ENCODE peak calls at places on chromosomes 12 and 14, in six cellular contexts. One of them, this sample, is unnamed.

GRCh38 chr14:92607702-92608429 is 94.3 kb downstream of the RIN3 start:
- DNase-seq in lung: no peak
- DNase-seq in cardiac fibroblast: peak
- DNase-seq in NCI-H2081: no peak
- DNase-seq in activated T-helper 1 cell treated with anti-CD3 and anti-CD28 coated beads, Interleukin-12 subunit alpha, Interleukin-12 subunit beta, Interleukin-2, Interleukin-4 antibody, amounts not matched to agents 30 ng/mL and 10 ng/mL and 1 ng/mL, durations not matched to agents 14 hours and 24 hours and 36 hours: no peak
- DNase-seq in progenitor cell of endocrine pancreas: no peak
- DNase-seq in this sample: no peak

GRCh38 chr12:32025906-32026305 is 66.7 kb downstream of the RESF1 start:
- DNase-seq in activated T-helper 1 cell treated with anti-CD3 and anti-CD28 coated beads, Interleukin-12 subunit alpha, Interleukin-12 subunit beta, Interleukin-2, Interleukin-4 antibody, amounts not matched to agents 30 ng/mL and 10 ng/mL and 1 ng/mL, durations not matched to agents 14 hours and 24 hours and 36 hours: peak
- DNase-seq in lung: no peak
- DNase-seq in cardiac fibroblast: no peak
- DNase-seq in NCI-H2081: no peak
- DNase-seq in progenitor cell of endocrine pancreas: no peak
- DNase-seq in this sample: no peak

GRCh38 chr14:71324767-71325272 is 417.6 kb downstream of the PCNX1 start:
- DNase-seq in activated T-helper 1 cell treated with anti-CD3 and anti-CD28 coated beads, Interleukin-12 subunit alpha, Interleukin-12 subunit beta, Interleukin-2, Interleukin-4 antibody, amounts not matched to agents 30 ng/mL and 10 ng/mL and 1 ng/mL, durations not matched to agents 14 hours and 24 hours and 36 hours: peak
- DNase-seq in cardiac fibroblast: peak
- DNase-seq in progenitor cell of endocrine pancreas: no peak
- DNase-seq in NCI-H2081: no peak
- DNase-seq in lung: no peak
- DNase-seq in this sample: no peak

GRCh38 chr12:131860472-131861260 is 32.5 kb downstream of the MMP17 start:
- DNase-seq in NCI-H2081: peak
- DNase-seq in progenitor cell of endocrine pancreas: no peak
- DNase-seq in lung: peak
- DNase-seq in activated T-helper 1 cell treated with anti-CD3 and anti-CD28 coated beads, Interleukin-12 subunit alpha, Interleukin-12 subunit beta, Interleukin-2, Interleukin-4 antibody, amounts not matched to agents 30 ng/mL and 10 ng/mL and 1 ng/mL, durations not matched to agents 14 hours and 24 hours and 36 hours: no peak
- DNase-seq in cardiac fibroblast: peak
- DNase-seq in this sample: no peak

GRCh38 chr12:117025481-117026151 is 73.6 kb downstream of the TESC start:
- DNase-seq in activated T-helper 1 cell treated with anti-CD3 and anti-CD28 coated beads, Interleukin-12 subunit alpha, Interleukin-12 subunit beta, Interleukin-2, Interleukin-4 antibody, amounts not matched to agents 30 ng/mL and 10 ng/mL and 1 ng/mL, durations not matched to agents 14 hours and 24 hours and 36 hours: peak
- DNase-seq in lung: peak
- DNase-seq in progenitor cell of endocrine pancreas: peak
- DNase-seq in cardiac fibroblast: peak
- DNase-seq in NCI-H2081: peak
- DNase-seq in this sample: peak

GRCh38 chr14:36773558-36773957 is 111.9 kb downstream of the PAX9 start:
- DNase-seq in progenitor cell of endocrine pancreas: no peak
- DNase-seq in cardiac fibroblast: peak
- DNase-seq in lung: no peak
- DNase-seq in activated T-helper 1 cell treated with anti-CD3 and anti-CD28 coated beads, Interleukin-12 subunit alpha, Interleukin-12 subunit beta, Interleukin-2, Interleukin-4 antibody, amounts not matched to agents 30 ng/mL and 10 ng/mL and 1 ng/mL, durations not matched to agents 14 hours and 24 hours and 36 hours: no peak
- DNase-seq in NCI-H2081: no peak
- DNase-seq in this sample: no peak

GRCh38 chr14:100440207-100440631 is 117.1 kb downstream of the SLC25A47 start:
- DNase-seq in NCI-H2081: peak
- DNase-seq in cardiac fibroblast: peak
- DNase-seq in progenitor cell of endocrine pancreas: peak
- DNase-seq in activated T-helper 1 cell treated with anti-CD3 and anti-CD28 coated beads, Interleukin-12 subunit alpha, Interleukin-12 subunit beta, Interleukin-2, Interleukin-4 antibody, amounts not matched to agents 30 ng/mL and 10 ng/mL and 1 ng/mL, durations not matched to agents 14 hours and 24 hours and 36 hours: no peak
- DNase-seq in lung: peak
- DNase-seq in this sample: peak

GRCh38 chr14:61459229-61459628 is 137.8 kb downstream of the PRKCH start:
- DNase-seq in lung: peak
- DNase-seq in cardiac fibroblast: no peak
- DNase-seq in NCI-H2081: no peak
- DNase-seq in progenitor cell of endocrine pancreas: no peak
- DNase-seq in activated T-helper 1 cell treated with anti-CD3 and anti-CD28 coated beads, Interleukin-12 subunit alpha, Interleukin-12 subunit beta, Interleukin-2, Interleukin-4 antibody, amounts not matched to agents 30 ng/mL and 10 ng/mL and 1 ng/mL, durations not matched to agents 14 hours and 24 hours and 36 hours: no peak
- DNase-seq in this sample: no peak

GRCh38 chr12:15629761-15630160 is 159.4 kb downstream of the EPS8 start:
- DNase-seq in NCI-H2081: no peak
- DNase-seq in cardiac fibroblast: peak
- DNase-seq in progenitor cell of endocrine pancreas: no peak
- DNase-seq in lung: no peak
- DNase-seq in activated T-helper 1 cell treated with anti-CD3 and anti-CD28 coated beads, Interleukin-12 subunit alpha, Interleukin-12 subunit beta, Interleukin-2, Interleukin-4 antibody, amounts not matched to agents 30 ng/mL and 10 ng/mL and 1 ng/mL, durations not matched to agents 14 hours and 24 hours and 36 hours: no peak
- DNase-seq in this sample: no peak

GRCh38 chr14:106044949-106045596 is 518.7 kb downstream of the TMEM121 start:
- DNase-seq in NCI-H2081: no peak
- DNase-seq in activated T-helper 1 cell treated with anti-CD3 and anti-CD28 coated beads, Interleukin-12 subunit alpha, Interleukin-12 subunit beta, Interleukin-2, Interleukin-4 antibody, amounts not matched to agents 30 ng/mL and 10 ng/mL and 1 ng/mL, durations not matched to agents 14 hours and 24 hours and 36 hours: peak
- DNase-seq in cardiac fibroblast: peak
- DNase-seq in lung: no peak
- DNase-seq in progenitor cell of endocrine pancreas: no peak
- DNase-seq in this sample: no peak

GRCh38 chr14:26766726-26767125 is 168.9 kb upstream of the NOVA1 start:
- DNase-seq in NCI-H2081: no peak
- DNase-seq in activated T-helper 1 cell treated with anti-CD3 and anti-CD28 coated beads, Interleukin-12 subunit alpha, Interleukin-12 subunit beta, Interleukin-2, Interleukin-4 antibody, amounts not matched to agents 30 ng/mL and 10 ng/mL and 1 ng/mL, durations not matched to agents 14 hours and 24 hours and 36 hours: no peak
- DNase-seq in progenitor cell of endocrine pancreas: no peak
- DNase-seq in cardiac fibroblast: no peak
- DNase-seq in lung: no peak
- DNase-seq in this sample: no peak

GRCh38 chr14:94386085-94387031 is 2.0 kb downstream of the SERPINA1 start:
- DNase-seq in NCI-H2081: no peak
- DNase-seq in lung: no peak
- DNase-seq in cardiac fibroblast: no peak
- DNase-seq in progenitor cell of endocrine pancreas: no peak
- DNase-seq in activated T-helper 1 cell treated with anti-CD3 and anti-CD28 coated beads, Interleukin-12 subunit alpha, Interleukin-12 subunit beta, Interleukin-2, Interleukin-4 antibody, amounts not matched to agents 30 ng/mL and 10 ng/mL and 1 ng/mL, durations not matched to agents 14 hours and 24 hours and 36 hours: no peak
- DNase-seq in this sample: no peak

GRCh38 chr12:109638735-109639134 is 65.1 kb downstream of the MVK start:
- DNase-seq in progenitor cell of endocrine pancreas: no peak
- DNase-seq in activated T-helper 1 cell treated with anti-CD3 and anti-CD28 coated beads, Interleukin-12 subunit alpha, Interleukin-12 subunit beta, Interleukin-2, Interleukin-4 antibody, amounts not matched to agents 30 ng/mL and 10 ng/mL and 1 ng/mL, durations not matched to agents 14 hours and 24 hours and 36 hours: no peak
- DNase-seq in cardiac fibroblast: no peak
- DNase-seq in lung: no peak
- DNase-seq in NCI-H2081: no peak
- DNase-seq in this sample: no peak

GRCh38 chr14:22614240-22614799 is 16.2 kb downstream of the ABHD4 start:
- DNase-seq in activated T-helper 1 cell treated with anti-CD3 and anti-CD28 coated beads, Interleukin-12 subunit alpha, Interleukin-12 subunit beta, Interleukin-2, Interleukin-4 antibody, amounts not matched to agents 30 ng/mL and 10 ng/mL and 1 ng/mL, durations not matched to agents 14 hours and 24 hours and 36 hours: no peak
- DNase-seq in NCI-H2081: no peak
- DNase-seq in cardiac fibroblast: peak
- DNase-seq in progenitor cell of endocrine pancreas: no peak
- DNase-seq in lung: no peak
- DNase-seq in this sample: no peak

GRCh38 chr14:68580096-68580640 is 212.7 kb downstream of the ZFP36L1 start:
- DNase-seq in cardiac fibroblast: no peak
- DNase-seq in NCI-H2081: no peak
- DNase-seq in activated T-helper 1 cell treated with anti-CD3 and anti-CD28 coated beads, Interleukin-12 subunit alpha, Interleukin-12 subunit beta, Interleukin-2, Interleukin-4 antibody, amounts not matched to agents 30 ng/mL and 10 ng/mL and 1 ng/mL, durations not matched to agents 14 hours and 24 hours and 36 hours: no peak
- DNase-seq in lung: no peak
- DNase-seq in progenitor cell of endocrine pancreas: no peak
- DNase-seq in this sample: no peak

GRCh38 chr14:22276913-22277816 is 311.9 kb downstream of the DAD1 start:
- DNase-seq in progenitor cell of endocrine pancreas: no peak
- DNase-seq in lung: no peak
- DNase-seq in activated T-helper 1 cell treated with anti-CD3 and anti-CD28 coated beads, Interleukin-12 subunit alpha, Interleukin-12 subunit beta, Interleukin-2, Interleukin-4 antibody, amounts not matched to agents 30 ng/mL and 10 ng/mL and 1 ng/mL, durations not matched to agents 14 hours and 24 hours and 36 hours: no peak
- DNase-seq in NCI-H2081: no peak
- DNase-seq in cardiac fibroblast: peak
- DNase-seq in this sample: no peak

GRCh38 chr12:6605425-6606330 is 1.5 kb downstream of the CHD4 start:
- DNase-seq in NCI-H2081: no peak
- DNase-seq in progenitor cell of endocrine pancreas: no peak
- DNase-seq in cardiac fibroblast: peak
- DNase-seq in lung: no peak
- DNase-seq in activated T-helper 1 cell treated with anti-CD3 and anti-CD28 coated beads, Interleukin-12 subunit alpha, Interleukin-12 subunit beta, Interleukin-2, Interleukin-4 antibody, amounts not matched to agents 30 ng/mL and 10 ng/mL and 1 ng/mL, durations not matched to agents 14 hours and 24 hours and 36 hours: peak
- DNase-seq in this sample: no peak

GRCh38 chr12:26435005-26435404 is 239.6 kb downstream of the SSPN start:
- DNase-seq in activated T-helper 1 cell treated with anti-CD3 and anti-CD28 coated beads, Interleukin-12 subunit alpha, Interleukin-12 subunit beta, Interleukin-2, Interleukin-4 antibody, amounts not matched to agents 30 ng/mL and 10 ng/mL and 1 ng/mL, durations not matched to agents 14 hours and 24 hours and 36 hours: no peak
- DNase-seq in lung: no peak
- DNase-seq in NCI-H2081: no peak
- DNase-seq in progenitor cell of endocrine pancreas: no peak
- DNase-seq in cardiac fibroblast: no peak
- DNase-seq in this sample: no peak

GRCh38 chr12:109178532-109178931 is 62.1 kb downstream of the ACACB start:
- DNase-seq in NCI-H2081: no peak
- DNase-seq in lung: no peak
- DNase-seq in cardiac fibroblast: no peak
- DNase-seq in progenitor cell of endocrine pancreas: no peak
- DNase-seq in activated T-helper 1 cell treated with anti-CD3 and anti-CD28 coated beads, Interleukin-12 subunit alpha, Interleukin-12 subunit beta, Interleukin-2, Interleukin-4 antibody, amounts not matched to agents 30 ng/mL and 10 ng/mL and 1 ng/mL, durations not matched to agents 14 hours and 24 hours and 36 hours: no peak
- DNase-seq in this sample: no peak

GRCh38 chr14:22394616-22395015 is 194.4 kb downstream of the DAD1 start:
- DNase-seq in NCI-H2081: no peak
- DNase-seq in activated T-helper 1 cell treated with anti-CD3 and anti-CD28 coated beads, Interleukin-12 subunit alpha, Interleukin-12 subunit beta, Interleukin-2, Interleukin-4 antibody, amounts not matched to agents 30 ng/mL and 10 ng/mL and 1 ng/mL, durations not matched to agents 14 hours and 24 hours and 36 hours: no peak
- DNase-seq in progenitor cell of endocrine pancreas: no peak
- DNase-seq in cardiac fibroblast: no peak
- DNase-seq in lung: no peak
- DNase-seq in this sample: no peak

GRCh38 chr14:70278281-70278680 is 81.2 kb downstream of the COX16 start:
- DNase-seq in lung: no peak
- DNase-seq in cardiac fibroblast: no peak
- DNase-seq in progenitor cell of endocrine pancreas: no peak
- DNase-seq in activated T-helper 1 cell treated with anti-CD3 and anti-CD28 coated beads, Interleukin-12 subunit alpha, Interleukin-12 subunit beta, Interleukin-2, Interleukin-4 antibody, amounts not matched to agents 30 ng/mL and 10 ng/mL and 1 ng/mL, durations not matched to agents 14 hours and 24 hours and 36 hours: no peak
- DNase-seq in NCI-H2081: no peak
- DNase-seq in this sample: no peak

GRCh38 chr12:125220404-125221273 is 155.4 kb downstream of the AACS start:
- DNase-seq in progenitor cell of endocrine pancreas: no peak
- DNase-seq in cardiac fibroblast: peak
- DNase-seq in activated T-helper 1 cell treated with anti-CD3 and anti-CD28 coated beads, Interleukin-12 subunit alpha, Interleukin-12 subunit beta, Interleukin-2, Interleukin-4 antibody, amounts not matched to agents 30 ng/mL and 10 ng/mL and 1 ng/mL, durations not matched to agents 14 hours and 24 hours and 36 hours: no peak
- DNase-seq in lung: no peak
- DNase-seq in NCI-H2081: no peak
- DNase-seq in this sample: no peak

GRCh38 chr14:89673499-89674225 is 256.6 kb upstream of the FOXN3 start:
- DNase-seq in NCI-H2081: no peak
- DNase-seq in progenitor cell of endocrine pancreas: no peak
- DNase-seq in lung: no peak
- DNase-seq in cardiac fibroblast: peak
- DNase-seq in activated T-helper 1 cell treated with anti-CD3 and anti-CD28 coated beads, Interleukin-12 subunit alpha, Interleukin-12 subunit beta, Interleukin-2, Interleukin-4 antibody, amounts not matched to agents 30 ng/mL and 10 ng/mL and 1 ng/mL, durations not matched to agents 14 hours and 24 hours and 36 hours: peak
- DNase-seq in this sample: no peak

GRCh38 chr12:3003593-3003992 is 44.4 kb downstream of the TEAD4 start:
- DNase-seq in lung: no peak
- DNase-seq in activated T-helper 1 cell treated with anti-CD3 and anti-CD28 coated beads, Interleukin-12 subunit alpha, Interleukin-12 subunit beta, Interleukin-2, Interleukin-4 antibody, amounts not matched to agents 30 ng/mL and 10 ng/mL and 1 ng/mL, durations not matched to agents 14 hours and 24 hours and 36 hours: no peak
- DNase-seq in progenitor cell of endocrine pancreas: no peak
- DNase-seq in NCI-H2081: no peak
- DNase-seq in cardiac fibroblast: no peak
- DNase-seq in this sample: peak